ENCODE peak calls at places on chromosome 15, in seven cellular contexts. One of them, this sample, is unnamed.

GRCh38 chr15:91944334-91944733 is 90.8 kb downstream of the SLCO3A1 start:
- DNase-seq in upper lobe of right lung: no peak
- DNase-seq in pulmonary artery endothelial cell: no peak
- DNase-seq in SJSA1: no peak
- DNase-seq in EL: no peak
- DNase-seq in heart right ventricle: no peak
- DNase-seq in astrocyte: no peak
- DNase-seq in this sample: no peak

GRCh38 chr15:65653341-65653740 is 31.6 kb downstream of the SLC24A1 start:
- DNase-seq in upper lobe of right lung: no peak
- DNase-seq in pulmonary artery endothelial cell: no peak
- DNase-seq in SJSA1: peak
- DNase-seq in EL: peak
- DNase-seq in heart right ventricle: no peak
- DNase-seq in astrocyte: peak
- DNase-seq in this sample: peak

GRCh38 chr15:90232941-90233700 is 620 bp downstream of the CIB1 start:
- DNase-seq in upper lobe of right lung: peak
- DNase-seq in pulmonary artery endothelial cell: no peak
- DNase-seq in SJSA1: no peak
- DNase-seq in EL: peak
- DNase-seq in heart right ventricle: peak
- DNase-seq in astrocyte: peak
- DNase-seq in this sample: peak

GRCh38 chr15:92395557-92395956 is 1.9 kb downstream of the ST8SIA2 start:
- DNase-seq in upper lobe of right lung: no peak
- DNase-seq in pulmonary artery endothelial cell: no peak
- DNase-seq in SJSA1: no peak
- DNase-seq in EL: no peak
- DNase-seq in heart right ventricle: no peak
- DNase-seq in astrocyte: no peak
- DNase-seq in this sample: no peak

GRCh38 chr15:62075595-62076279 is 9.0 kb downstream of the C2CD4A start:
- DNase-seq in upper lobe of right lung: no peak
- DNase-seq in pulmonary artery endothelial cell: no peak
- DNase-seq in SJSA1: no peak
- DNase-seq in EL: no peak
- DNase-seq in heart right ventricle: no peak
- DNase-seq in astrocyte: peak
- DNase-seq in this sample: peak

GRCh38 chr15:66877558-66878285 is 175.7 kb downstream of the SMAD6 start:
- DNase-seq in upper lobe of right lung: no peak
- DNase-seq in pulmonary artery endothelial cell: no peak
- DNase-seq in SJSA1: no peak
- DNase-seq in EL: no peak
- DNase-seq in heart right ventricle: peak
- DNase-seq in astrocyte: no peak
- DNase-seq in this sample: no peak

GRCh38 chr15:26051771-26052685 is 188.9 kb upstream of the ATP10A start:
- DNase-seq in upper lobe of right lung: no peak
- DNase-seq in pulmonary artery endothelial cell: no peak
- DNase-seq in SJSA1: no peak
- DNase-seq in EL: peak
- DNase-seq in heart right ventricle: no peak
- DNase-seq in astrocyte: no peak
- DNase-seq in this sample: peak

GRCh38 chr15:40958723-40959122 is 5.5 kb downstream of the CHAC1 start:
- DNase-seq in upper lobe of right lung: no peak
- DNase-seq in pulmonary artery endothelial cell: no peak
- DNase-seq in SJSA1: no peak
- DNase-seq in EL: no peak
- DNase-seq in heart right ventricle: no peak
- DNase-seq in astrocyte: no peak
- DNase-seq in this sample: no peak

GRCh38 chr15:74622758-74623157 is 7.1 kb downstream of the CLK3 start:
- DNase-seq in upper lobe of right lung: no peak
- DNase-seq in pulmonary artery endothelial cell: no peak
- DNase-seq in SJSA1: no peak
- DNase-seq in EL: no peak
- DNase-seq in heart right ventricle: no peak
- DNase-seq in astrocyte: no peak
- DNase-seq in this sample: no peak

GRCh38 chr15:78224024-78224413 is 10.3 kb downstream of the ACSBG1 start:
- DNase-seq in upper lobe of right lung: no peak
- DNase-seq in pulmonary artery endothelial cell: no peak
- DNase-seq in SJSA1: no peak
- DNase-seq in EL: no peak
- DNase-seq in heart right ventricle: no peak
- DNase-seq in astrocyte: no peak
- DNase-seq in this sample: no peak

GRCh38 chr15:72160846-72161245 is 36.7 kb downstream of the GRAMD2A start:
- DNase-seq in upper lobe of right lung: no peak
- DNase-seq in pulmonary artery endothelial cell: no peak
- DNase-seq in SJSA1: no peak
- DNase-seq in EL: no peak
- DNase-seq in heart right ventricle: no peak
- DNase-seq in astrocyte: no peak
- DNase-seq in this sample: no peak

GRCh38 chr15:47553933-47554332 is 163.4 kb upstream of the SEMA6D start:
- DNase-seq in upper lobe of right lung: no peak
- DNase-seq in pulmonary artery endothelial cell: no peak
- DNase-seq in SJSA1: no peak
- DNase-seq in EL: no peak
- DNase-seq in heart right ventricle: no peak
- DNase-seq in astrocyte: no peak
- DNase-seq in this sample: no peak

GRCh38 chr15:35243758-35244157 is 158.7 kb upstream of the NANOGP8 start:
- DNase-seq in upper lobe of right lung: no peak
- DNase-seq in pulmonary artery endothelial cell: no peak
- DNase-seq in SJSA1: no peak
- DNase-seq in EL: peak
- DNase-seq in heart right ventricle: no peak
- DNase-seq in astrocyte: no peak
- DNase-seq in this sample: peak

GRCh38 chr15:63858881-63859280 is 25.1 kb upstream of the HERC1 start:
- DNase-seq in upper lobe of right lung: no peak
- DNase-seq in pulmonary artery endothelial cell: peak
- DNase-seq in SJSA1: no peak
- DNase-seq in EL: peak
- DNase-seq in heart right ventricle: peak
- DNase-seq in astrocyte: peak
- DNase-seq in this sample: peak

GRCh38 chr15:59751552-59752413 is 62.7 kb upstream of the BNIP2 start:
- DNase-seq in upper lobe of right lung: no peak
- DNase-seq in pulmonary artery endothelial cell: no peak
- DNase-seq in SJSA1: peak
- DNase-seq in EL: no peak
- DNase-seq in heart right ventricle: no peak
- DNase-seq in astrocyte: no peak
- DNase-seq in this sample: peak

GRCh38 chr15:41840092-41840491 is 1.4 kb downstream of the PLA2G4B start:
- DNase-seq in upper lobe of right lung: no peak
- DNase-seq in pulmonary artery endothelial cell: no peak
- DNase-seq in SJSA1: no peak
- DNase-seq in EL: no peak
- DNase-seq in heart right ventricle: no peak
- DNase-seq in astrocyte: no peak
- DNase-seq in this sample: no peak

GRCh38 chr15:92599394-92599970 is 56.1 kb downstream of the FAM174B start:
- DNase-seq in upper lobe of right lung: no peak
- DNase-seq in pulmonary artery endothelial cell: no peak
- DNase-seq in SJSA1: no peak
- DNase-seq in EL: no peak
- DNase-seq in heart right ventricle: no peak
- DNase-seq in astrocyte: peak
- DNase-seq in this sample: peak

GRCh38 chr15:81341351-81341750 is 17.4 kb upstream of the STARD5 start:
- DNase-seq in upper lobe of right lung: no peak
- DNase-seq in pulmonary artery endothelial cell: no peak
- DNase-seq in SJSA1: no peak
- DNase-seq in EL: no peak
- DNase-seq in heart right ventricle: no peak
- DNase-seq in astrocyte: no peak
- DNase-seq in this sample: no peak

GRCh38 chr15:52308446-52309153 is 13.0 kb upstream of the MYO5C start:
- DNase-seq in upper lobe of right lung: no peak
- DNase-seq in pulmonary artery endothelial cell: no peak
- DNase-seq in SJSA1: no peak
- DNase-seq in EL: no peak
- DNase-seq in heart right ventricle: no peak
- DNase-seq in astrocyte: no peak
- DNase-seq in this sample: no peak

GRCh38 chr15:56871180-56871579 is 47.3 kb upstream of the TCF12 start:
- DNase-seq in upper lobe of right lung: no peak
- DNase-seq in pulmonary artery endothelial cell: peak
- DNase-seq in SJSA1: peak
- DNase-seq in EL: peak
- DNase-seq in heart right ventricle: no peak
- DNase-seq in astrocyte: peak
- DNase-seq in this sample: peak

GRCh38 chr15:100720406-100720967 is 118.1 kb downstream of the ASB7 start:
- DNase-seq in upper lobe of right lung: no peak
- DNase-seq in pulmonary artery endothelial cell: no peak
- DNase-seq in SJSA1: no peak
- DNase-seq in EL: no peak
- DNase-seq in heart right ventricle: peak
- DNase-seq in astrocyte: no peak
- DNase-seq in this sample: no peak

GRCh38 chr15:64622410-64623260 is 152.8 kb downstream of the RBPMS2 start:
- DNase-seq in upper lobe of right lung: no peak
- DNase-seq in pulmonary artery endothelial cell: no peak
- DNase-seq in SJSA1: no peak
- DNase-seq in EL: no peak
- DNase-seq in heart right ventricle: no peak
- DNase-seq in astrocyte: no peak
- DNase-seq in this sample: no peak

GRCh38 chr15:68025860-68026424 is 28.2 kb upstream of the PIAS1 start:
- DNase-seq in upper lobe of right lung: no peak
- DNase-seq in pulmonary artery endothelial cell: no peak
- DNase-seq in SJSA1: no peak
- DNase-seq in EL: no peak
- DNase-seq in heart right ventricle: no peak
- DNase-seq in astrocyte: peak
- DNase-seq in this sample: peak

GRCh38 chr15:40769310-40770146 is at the start of gene C15orf62:
- DNase-seq in upper lobe of right lung: peak
- DNase-seq in pulmonary artery endothelial cell: no peak
- DNase-seq in SJSA1: no peak
- DNase-seq in EL: no peak
- DNase-seq in heart right ventricle: no peak
- DNase-seq in astrocyte: peak
- DNase-seq in this sample: peak

GRCh38 chr15:51089699-51090098 is 5.0 kb downstream of the TNFAIP8L3 start:
- DNase-seq in upper lobe of right lung: no peak
- DNase-seq in pulmonary artery endothelial cell: no peak
- DNase-seq in SJSA1: no peak
- DNase-seq in EL: no peak
- DNase-seq in heart right ventricle: no peak
- DNase-seq in astrocyte: peak
- DNase-seq in this sample: peak

GRCh38 chr15:71812966-71813722 is 2.8 kb downstream of the NR2E3 start:
- DNase-seq in upper lobe of right lung: no peak
- DNase-seq in pulmonary artery endothelial cell: no peak
- DNase-seq in SJSA1: no peak
- DNase-seq in EL: no peak
- DNase-seq in heart right ventricle: no peak
- DNase-seq in astrocyte: no peak
- DNase-seq in this sample: no peak

GRCh38 chr15:92958105-92958504 is 58.0 kb downstream of the CHD2 start:
- DNase-seq in upper lobe of right lung: no peak
- DNase-seq in pulmonary artery endothelial cell: no peak
- DNase-seq in SJSA1: no peak
- DNase-seq in EL: peak
- DNase-seq in heart right ventricle: no peak
- DNase-seq in astrocyte: peak
- DNase-seq in this sample: peak

GRCh38 chr15:57218826-57219576 is 157.3 kb upstream of the CGNL1 start:
- DNase-seq in upper lobe of right lung: no peak
- DNase-seq in pulmonary artery endothelial cell: no peak
- DNase-seq in SJSA1: peak
- DNase-seq in EL: peak
- DNase-seq in heart right ventricle: no peak
- DNase-seq in astrocyte: peak
- DNase-seq in this sample: peak

GRCh38 chr15:100842756-100843730 is 36.6 kb upstream of the ALDH1A3 start:
- DNase-seq in upper lobe of right lung: no peak
- DNase-seq in pulmonary artery endothelial cell: peak
- DNase-seq in SJSA1: peak
- DNase-seq in EL: peak
- DNase-seq in heart right ventricle: no peak
- DNase-seq in astrocyte: no peak
- DNase-seq in this sample: peak

GRCh38 chr15:65076486-65077290 is at the start of gene KBTBD13:
- DNase-seq in upper lobe of right lung: no peak
- DNase-seq in pulmonary artery endothelial cell: no peak
- DNase-seq in SJSA1: no peak
- DNase-seq in EL: no peak
- DNase-seq in heart right ventricle: peak
- DNase-seq in astrocyte: no peak
- DNase-seq in this sample: no peak

GRCh38 chr15:101808201-101808600 is 3.8 kb upstream of the OR4F15 start:
- DNase-seq in upper lobe of right lung: no peak
- DNase-seq in pulmonary artery endothelial cell: no peak
- DNase-seq in SJSA1: peak
- DNase-seq in EL: peak
- DNase-seq in heart right ventricle: no peak
- DNase-seq in astrocyte: peak
- DNase-seq in this sample: peak